ENCODE peak calls at places on chromosomes 16 and 17, in ten cellular contexts. L, N, P, G, X, F, K, U, R and D are unnamed samples.

GRCh38 chr17:13410874-13411273 is 190.9 kb downstream of the HS3ST3A1 start:
- DNase-seq in P (no peak), X (no peak), U (no peak), F (no peak), R (no peak), K (no peak), N (no peak), G (no peak), L (no peak), D (peak)

GRCh38 chr16:6926341-6926740 is 406.3 kb upstream of the RBFOX1 start:
- DNase-seq in F (no peak), X (no peak), U (no peak), R (no peak), G (no peak), K (no peak), N (no peak), L (no peak), P (no peak), D (no peak)

GRCh38 chr16:22789281-22789945 is 24.5 kb upstream of the HS3ST2 start:
- DNase-seq in G (no peak), X (no peak), K (no peak), F (no peak), N (no peak), R (no peak), P (no peak), L (no peak), U (no peak), D (no peak)

GRCh38 chr17:46198233-46198632 is 5.0 kb upstream of the KANSL1 start:
- DNase-seq in P (no peak), K (no peak), G (no peak), R (no peak), X (no peak), F (no peak), U (no peak), N (no peak), L (no peak), D (no peak)

GRCh38 chr16:54928016-54928356 is 2.7 kb upstream of the IRX5 start:
- DNase-seq in N (no peak), G (no peak), F (no peak), P (no peak), K (peak), U (peak), X (no peak), L (no peak), R (peak), D (no peak)

GRCh38 chr17:8117980-8118768 is at the start of gene ALOXE3:
- DNase-seq in P (peak), F (peak), K (peak), U (peak), L (no peak), N (peak), G (no peak), X (peak), R (peak), D (peak)

GRCh38 chr16:67647681-67648080 is 2.7 kb downstream of the CARMIL2 start:
- DNase-seq in U (no peak), R (no peak), X (no peak), P (no peak), N (no peak), F (no peak), G (no peak), L (no peak), K (no peak), D (no peak)

GRCh38 chr16:72894291-72895151 is 153.4 kb downstream of the ZFHX3 start:
- DNase-seq in G (no peak), P (no peak), F (no peak), U (no peak), X (no peak), L (no peak), K (peak), N (peak), R (no peak), D (no peak)

GRCh38 chr16:84303516-84303915 is 8.8 kb downstream of the WFDC1 start:
- DNase-seq in U (no peak), K (no peak), X (no peak), N (no peak), L (no peak), G (no peak), P (no peak), F (no peak), R (no peak), D (no peak)

GRCh38 chr17:55577011-55577586 is 65.8 kb upstream of the SMIM36 start:
- DNase-seq in F (no peak), X (peak), G (peak), U (no peak), R (no peak), L (no peak), K (peak), N (peak), P (no peak), D (no peak)